ENCODE peak calls at places on chromosome 20, in ten cellular contexts. X is T-helper 9 cell; B is SHP77 treated with DMSO at 0.1 percent for 48 hours; W is GM03348; F is heart right ventricle; L is MCF 10A; N is heart left ventricle; H is NCI-H2029; U is activated CD4-positive, alpha-beta T cell treated with anti-CD3 and anti-CD28 coated beads for 36 hours; S is memory B cell. M is an unnamed sample.

GRCh38 chr20:63416109-63416430 is 54.9 kb upstream of the CHRNA4 start:
- DNase-seq in X (no peak), B (no peak), W (no peak), F (no peak), L (no peak), N (no peak), H (no peak), U (no peak), S (no peak), M (no peak)

GRCh38 chr20:20628314-20628713 is 84.1 kb downstream of the RALGAPA2 start:
- DNase-seq in X (no peak), B (no peak), W (no peak), F (no peak), L (no peak), N (no peak), H (peak; percentile 51), U (no peak), S (no peak), M (no peak)

GRCh38 chr20:58271596-58272460 is 37.7 kb upstream of the RAB22A start:
- DNase-seq in X (no peak), B (no peak), W (no peak), F (no peak), L (no peak), N (no peak), H (no peak), U (peak; percentile 85), S (no peak), M (no peak)

GRCh38 chr20:1267809-1268374 is 1.8 kb downstream of the SNPH start:
- DNase-seq in X (no peak), B (no peak), W (no peak), F (no peak), L (no peak), N (no peak), H (no peak), U (no peak), S (no peak), M (no peak)

GRCh38 chr20:57503035-57503658 is 21.8 kb downstream of the CTCFL start:
- DNase-seq in X (no peak), B (no peak), W (no peak), F (no peak), L (no peak), N (peak; percentile 37), H (no peak), U (no peak), S (no peak), M (no peak)

GRCh38 chr20:11207749-11208502 is 534.1 kb upstream of the JAG1 start:
- DNase-seq in X (no peak), B (no peak), W (peak; percentile 38), F (no peak), L (peak; percentile 60), N (no peak), H (no peak), U (no peak), S (no peak), M (no peak)

GRCh38 chr20:38275815-38276550 is 15.4 kb upstream of the KIAA1755 start:
- DNase-seq in X (no peak), B (no peak), W (peak; percentile 34), F (no peak), L (peak; percentile 87), N (no peak), H (no peak), U (peak; percentile 15), S (no peak), M (no peak)

GRCh38 chr20:20363449-20364015 is 4.4 kb upstream of the INSM1 start:
- DNase-seq in X (no peak), B (peak; percentile 54), W (no peak), F (no peak), L (no peak), N (no peak), H (peak; percentile 74), U (peak; percentile 20), S (no peak), M (no peak)

GRCh38 chr20:47818466-47818865 is 33.2 kb upstream of the SULF2 start:
- DNase-seq in X (no peak), B (no peak), W (no peak), F (no peak), L (no peak), N (no peak), H (no peak), U (no peak), S (no peak), M (no peak)

GRCh38 chr20:59154317-59155013 is 9.2 kb upstream of the ZNF831 start:
- DNase-seq in X (no peak), B (no peak), W (no peak), F (no peak), L (no peak), N (no peak), H (no peak), U (no peak), S (no peak), M (no peak)

GRCh38 chr20:16279320-16279719 is 293.9 kb downstream of the KIF16B start:
- DNase-seq in X (no peak), B (no peak), W (no peak), F (no peak), L (no peak), N (no peak), H (no peak), U (no peak), S (no peak), M (no peak)

GRCh38 chr20:40996326-40996725 is 32.3 kb upstream of the TOP1 start:
- DNase-seq in X (no peak), B (no peak), W (no peak), F (no peak), L (no peak), N (no peak), H (no peak), U (no peak), S (no peak), M (no peak)

GRCh38 chr20:3786126-3786484 is 435 bp downstream of the CENPB start:
- DNase-seq in X (peak; percentile 28), B (no peak), W (peak; percentile 50), F (peak; percentile 56), L (peak; percentile 38), N (peak; percentile 64), H (peak; percentile 35), U (peak; percentile 69), S (no peak), M (no peak)

GRCh38 chr20:49955167-49955566 is 19.0 kb downstream of the RNF114 start:
- DNase-seq in X (no peak), B (no peak), W (no peak), F (no peak), L (no peak), N (no peak), H (no peak), U (no peak), S (no peak), M (no peak)

GRCh38 chr20:50512323-50512722 is 2.1 kb downstream of the PTPN1 start:
- DNase-seq in X (no peak), B (no peak), W (no peak), F (no peak), L (no peak), N (no peak), H (no peak), U (no peak), S (no peak), M (no peak)

GRCh38 chr20:41034239-41034638 is 5.6 kb downstream of the TOP1 start:
- DNase-seq in X (no peak), B (no peak), W (no peak), F (no peak), L (no peak), N (no peak), H (no peak), U (no peak), S (no peak), M (no peak)

GRCh38 chr20:32149566-32150170 is 40.2 kb downstream of the TM9SF4 start:
- DNase-seq in X (no peak), B (no peak), W (no peak), F (no peak), L (no peak), N (no peak), H (no peak), U (no peak), S (no peak), M (peak; percentile 62)

M was measured in chondrocyte.